ENCODE peak calls at places on chromosome 10, in eight cellular contexts. U is endothelial cell of umbilical vein, M is esophagus muscularis mucosa, G is breast epithelium, Q is HepG2, H is SK-N-SH, A is prostate gland, N is spleen. B is an unnamed sample.

GRCh38 chr10:127196955-127197432 is 603 bp upstream of the INSYN2A start:
- DNase-seq in H (no peak), G (no peak), N (no peak), Q (no peak), U (peak; percentile 9), M (no peak), A (no peak), B (no peak)

GRCh38 chr10:74586088-74586585 is 240.3 kb upstream of the KAT6B start:
- DNase-seq in G (no peak), U (peak; percentile 39), M (no peak), Q (no peak), A (peak; percentile 20), H (peak; percentile 12), N (no peak), B (no peak)

GRCh38 chr10:126242352-126243260 is 145.7 kb downstream of the ADAM12 start:
- DNase-seq in N (no peak), H (peak; percentile 80), G (no peak), Q (no peak), M (no peak), A (peak; percentile 28), U (no peak), B (no peak)

GRCh38 chr10:5818894-5819293 is 5.7 kb upstream of the GDI2 start:
- DNase-seq in A (no peak), Q (no peak), G (no peak), M (no peak), N (peak; percentile 85), H (no peak), U (no peak), B (peak; percentile 54)

GRCh38 chr10:131690805-131691239 is 210.0 kb upstream of the PPP2R2D start:
- DNase-seq in M (no peak), Q (no peak), N (peak; percentile 66), G (no peak), A (no peak), U (no peak), H (no peak), B (no peak)

GRCh38 chr10:69570050-69570816 is 3.0 kb downstream of the NEUROG3 start:
- DNase-seq in N (no peak), G (no peak), U (no peak), M (no peak), A (no peak), H (no peak), Q (no peak), B (no peak)

GRCh38 chr10:69874464-69874863 is 72.8 kb downstream of the COL13A1 start:
- DNase-seq in G (no peak), H (no peak), Q (no peak), M (no peak), A (no peak), U (peak; percentile 42), N (no peak), B (no peak)

GRCh38 chr10:116120688-116121087 is 152.3 kb downstream of the GFRA1 start:
- DNase-seq in U (no peak), M (peak; percentile 68), H (no peak), A (no peak), N (no peak), Q (no peak), G (no peak), B (peak; percentile 56)

GRCh38 chr10:91190876-91191580 is 29.4 kb upstream of the PCGF5 start:
- DNase-seq in Q (no peak), M (no peak), A (no peak), U (no peak), N (no peak), G (no peak), H (no peak), B (no peak)

GRCh38 chr10:48900296-48900695 is 39.3 kb downstream of the LRRC18 start:
- DNase-seq in A (no peak), H (no peak), U (no peak), Q (no peak), M (no peak), G (no peak), N (no peak), B (no peak)

GRCh38 chr10:79905322-79906314 is 43.3 kb downstream of the SFTPD start:
- DNase-seq in G (no peak), M (no peak), A (no peak), H (no peak), Q (no peak), U (peak; percentile 48), N (no peak), B (no peak)

GRCh38 chr10:10432306-10433035 is 585.2 kb upstream of the CELF2 start:
- DNase-seq in A (no peak), H (no peak), M (no peak), Q (no peak), G (no peak), N (no peak), U (no peak), B (no peak)

GRCh38 chr10:124323145-124323725 is 95.5 kb downstream of the OAT start:
- DNase-seq in M (no peak), G (no peak), H (no peak), N (peak; percentile 59), Q (no peak), U (no peak), A (no peak), B (no peak)

GRCh38 chr10:117217196-117217761 is 20.0 kb downstream of the KCNK18 start:
- DNase-seq in A (no peak), H (no peak), Q (no peak), U (no peak), N (peak; percentile 81), M (no peak), G (no peak), B (no peak)

GRCh38 chr10:87523731-87524130 is 19.0 kb downstream of the MINPP1 start:
- DNase-seq in N (no peak), Q (no peak), A (no peak), H (no peak), M (no peak), U (no peak), G (no peak), B (no peak)

GRCh38 chr10:100697070-100697469 is 48.3 kb upstream of the PAX2 start:
- DNase-seq in N (peak; percentile 8), U (peak; percentile 44), Q (peak; percentile 24), H (no peak), A (no peak), G (no peak), M (no peak), B (no peak)

GRCh38 chr10:62541811-62542210 is 167.6 kb downstream of the ZNF365 start:
- DNase-seq in A (no peak), G (no peak), U (no peak), M (peak; percentile 74), N (no peak), H (no peak), Q (no peak), B (no peak)

GRCh38 chr10:127525686-127526085 is 23.4 kb upstream of the NPS start:
- DNase-seq in M (no peak), U (no peak), H (no peak), N (no peak), Q (no peak), G (no peak), A (no peak), B (no peak)

GRCh38 chr10:13788701-13789447 is 202.1 kb downstream of the PRPF18 start:
- DNase-seq in Q (no peak), U (peak; percentile 51), H (no peak), A (no peak), G (no peak), N (no peak), M (no peak), B (no peak)
- H3K4me1 ChIP-seq in Q (no peaks in the 10 kb centered on the region), U (peaks cover 60% of the 10 kb centered on the region), H (peaks cover 24% of the 10 kb centered on the region), A (no peaks in the 10 kb centered on the region), G (no peaks in the 10 kb centered on the region), N (peaks cover 17% of the 10 kb centered on the region), M (peaks cover 28% of the 10 kb centered on the region), B (peaks cover 21% of the 10 kb centered on the region)

GRCh38 chr10:58267713-58268453 is at the start of gene IPMK:
- DNase-seq in H (peak; percentile 90), U (peak; percentile 95), G (peak; percentile 91), A (peak; percentile 91), N (peak; percentile 99), Q (peak; percentile 84), M (peak; percentile 97), B (peak; percentile 91)
- TF ChIP-seq POLR2AphosphoS5 in H (no peak), U (no peak), G (peak; percentile 57), A (peak; percentile 76), N (peak; percentile 91), Q (peak; percentile 53), M (peak; percentile 88), B (no peak)

GRCh38 chr10:110061687-110062086 is 53.9 kb downstream of the ADD3 start:
- DNase-seq in H (no peak), Q (no peak), N (no peak), G (no peak), A (no peak), U (no peak), M (no peak), B (no peak)
- H3K4me1 ChIP-seq in H (peaks cover 20% of the 10 kb centered on the region), Q (no peaks in the 10 kb centered on the region), N (peaks cover 36% of the 10 kb centered on the region), G (no peaks in the 10 kb centered on the region), A (no peaks in the 10 kb centered on the region), U (peaks cover 14% of the 10 kb centered on the region), M (peaks cover 11% of the 10 kb centered on the region), B (peaks cover 53% of the 10 kb centered on the region)

DNA sequence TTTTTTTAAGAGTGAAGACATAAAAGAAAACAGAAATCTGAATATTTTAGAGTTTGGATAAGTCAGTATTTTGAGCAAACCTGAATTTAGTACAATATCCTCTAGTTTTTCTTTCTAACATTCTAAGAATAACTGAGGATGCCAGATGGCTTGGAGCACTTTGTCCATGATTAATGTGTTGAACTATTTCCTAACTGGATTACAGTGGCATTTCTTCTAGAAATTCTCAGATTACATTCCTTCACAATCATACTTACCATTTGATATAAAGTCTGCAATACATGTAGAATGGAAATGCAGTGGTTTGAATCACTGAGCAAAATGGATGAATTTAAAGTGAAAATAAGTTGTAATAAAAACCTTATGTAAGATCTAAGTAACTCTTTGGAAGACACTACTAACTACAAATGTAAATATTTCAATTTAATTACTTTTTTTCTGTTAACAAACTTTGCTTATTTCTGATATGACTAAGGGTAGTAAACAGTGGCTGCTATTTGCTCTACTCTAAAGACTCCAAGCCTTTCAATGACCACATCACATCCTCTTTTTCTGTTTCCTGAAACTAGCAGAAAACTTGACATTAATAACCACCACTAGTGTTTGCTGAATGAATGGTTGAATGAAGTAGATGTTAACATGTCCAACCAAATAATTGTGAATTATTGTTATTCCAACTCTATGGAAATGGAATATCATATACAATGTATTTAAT is 102.8 kb downstream of the PRKG1 start:
- DNase-seq in U (no peak), Q (no peak), A (no peak), N (no peak), H (no peak), G (no peak), M (no peak), B (no peak)
- TF ChIP-seq POLR2AphosphoS5 in U (no peak), Q (no peak), A (no peak), N (no peak), H (peak; percentile 64), G (no peak), M (no peak), B (no peak)

DNA sequence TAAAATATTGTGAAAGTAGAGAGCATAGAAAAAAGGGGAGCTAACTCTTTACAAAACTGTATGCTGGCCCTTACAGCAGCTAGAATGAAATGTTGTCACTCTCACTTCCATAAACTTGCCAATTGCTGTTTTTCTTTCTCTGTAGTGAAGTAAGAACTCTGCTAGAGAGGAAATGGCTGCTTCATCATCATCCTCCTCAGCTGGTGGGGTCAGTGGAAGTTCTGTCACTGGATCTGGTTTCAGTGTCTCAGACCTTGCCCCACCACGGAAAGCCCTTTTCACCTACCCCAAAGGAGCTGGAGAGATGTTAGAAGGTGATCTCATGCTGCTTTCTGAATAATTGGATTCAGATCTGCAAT is 7.6 kb upstream of the ASCC1 start:
- DNase-seq in Q (no peak), H (no peak), M (no peak), N (no peak), U (peak; percentile 59), A (no peak), G (no peak), B (no peak)
- H3K4me1 ChIP-seq in Q (peaks cover 20% of the 10 kb centered on the region), H (peaks cover 5% of the 10 kb centered on the region), M (peaks cover 65% of the 10 kb centered on the region), N (peaks cover 53% of the 10 kb centered on the region), U (peaks cover 11% of the 10 kb centered on the region), A (no peaks in the 10 kb centered on the region), G (peaks cover 10% of the 10 kb centered on the region), B (peaks cover 19% of the 10 kb centered on the region)

GRCh38 chr10:88990528-88991160 is at the start of gene FAS:
- DNase-seq in G (peak; percentile 75), A (peak; percentile 67), M (peak; percentile 94), H (peak; percentile 65), N (peak; percentile 94), U (peak; percentile 53), Q (peak; percentile 27), B (no peak)
- TF ChIP-seq POLR2AphosphoS5 in G (peak; percentile 39), A (peak; percentile 29), M (peak; percentile 75), H (peak; percentile 21), N (peak; percentile 91), U (no peak), Q (no peak), B (no peak)